ENCODE peak calls at places on chromosomes 13 and 19, in four cellular contexts. A is fibroblast of lung, D is neuronal stem cell, E is adrenal gland. C is an unnamed sample.

GRCh38 chr19:45792482-45793177 is at the start of gene DMWD:
- DNase-seq in A (peak), D (peak), E (peak), C (peak)

GRCh38 chr19:3471954-3472655 is 8.2 kb downstream of the SMIM24 start:
- DNase-seq in A (peak), D (no peak), E (no peak), C (peak)

GRCh38 chr13:98399756-98400155 is 177.2 kb downstream of the STK24 start:
- DNase-seq in A (no peak), D (no peak), E (no peak), C (no peak)

GRCh38 chr13:103130681-103131210 is 64.5 kb upstream of the SLC10A2 start:
- DNase-seq in A (no peak), D (no peak), E (no peak), C (no peak)

GRCh38 chr19:16416996-16417395 is 54.8 kb downstream of the EPS15L1 start:
- DNase-seq in A (no peak), D (no peak), E (no peak), C (no peak)

GRCh38 chr13:42048625-42049453 is at the start of gene DGKH:
- DNase-seq in A (peak), D (peak), E (peak), C (peak)

GRCh38 chr13:44331912-44332840 is 41.4 kb upstream of the SERP2 start:
- DNase-seq in A (peak), D (no peak), E (peak), C (peak)

GRCh38 chr19:48554385-48555091 is 2.6 kb downstream of the SULT2B1 start:
- DNase-seq in A (no peak), D (peak), E (no peak), C (no peak)

GRCh38 chr19:42606660-42607351 is 12.1 kb upstream of the CEACAM8 start:
- DNase-seq in A (peak), D (peak), E (peak), C (peak)

GRCh38 chr13:30466841-30467252 is 1.1 kb upstream of the HMGB1 start:
- DNase-seq in A (no peak), D (no peak), E (no peak), C (no peak)

GRCh38 chr19:46392252-46392801 is 21.0 kb downstream of the CCDC8 start:
- DNase-seq in A (peak), D (no peak), E (no peak), C (peak)

GRCh38 chr19:30799854-30800755 is 427.9 kb downstream of the ZNF536 start:
- DNase-seq in A (no peak), D (peak), E (peak), C (peak)

GRCh38 chr19:10045371-10045770 is 32.1 kb downstream of the RDH8 start:
- DNase-seq in A (no peak), D (no peak), E (no peak), C (no peak)

GRCh38 chr13:79435549-79435948 is 29.5 kb upstream of the RBM26 start:
- DNase-seq in A (peak), D (no peak), E (no peak), C (no peak)

GRCh38 chr13:107518780-107519179 is 696.6 kb downstream of the LIG4 start:
- DNase-seq in A (peak), D (no peak), E (no peak), C (no peak)

GRCh38 chr13:51746802-51747201 is 57.2 kb downstream of the DHRS12 start:
- DNase-seq in A (no peak), D (no peak), E (no peak), C (no peak)

GRCh38 chr19:38717855-38718254 is 26.4 kb downstream of the CAPN12 start:
- DNase-seq in A (no peak), D (no peak), E (no peak), C (no peak)

GRCh38 chr19:48997972-48998371 is 4.3 kb downstream of the RUVBL2 start:
- DNase-seq in A (peak), D (peak), E (peak), C (no peak)

GRCh38 chr13:30702006-30702405 is 33.3 kb upstream of the ALOX5AP start:
- DNase-seq in A (no peak), D (no peak), E (no peak), C (no peak)

GRCh38 chr13:32961724-32962123 is 54.5 kb upstream of the KL start:
- DNase-seq in A (no peak), D (no peak), E (no peak), C (no peak)

GRCh38 chr13:50788551-50788950 is 54.9 kb downstream of the DLEU7 start:
- DNase-seq in A (no peak), D (no peak), E (no peak), C (no peak)

GRCh38 chr19:33621065-33621785 is 528 bp upstream of the CHST8 start:
- DNase-seq in A (no peak), D (no peak), E (no peak), C (no peak)

GRCh38 chr13:106121173-106121754 is 414.2 kb downstream of the EFNB2 start:
- DNase-seq in A (no peak), D (no peak), E (no peak), C (no peak)

GRCh38 chr13:110942248-110942981 is 27.5 kb upstream of the ANKRD10 start:
- DNase-seq in A (no peak), D (no peak), E (no peak), C (no peak)

GRCh38 chr19:49425922-49426592 is 869 bp downstream of the GFY start:
- DNase-seq in A (no peak), D (no peak), E (no peak), C (no peak)

GRCh38 chr19:4294389-4294788 is 7.8 kb downstream of the TMIGD2 start:
- DNase-seq in A (no peak), D (no peak), E (no peak), C (no peak)

GRCh38 chr19:43799502-43800142 is 2.6 kb downstream of the LYPD5 start:
- DNase-seq in A (no peak), D (no peak), E (no peak), C (no peak)

GRCh38 chr13:89361909-89362308 is 1690.7 kb downstream of the SLITRK5 start:
- DNase-seq in A (peak), D (no peak), E (no peak), C (no peak)

GRCh38 chr19:54106716-54107115 is 4.1 kb downstream of the NDUFA3 start:
- DNase-seq in A (no peak), D (no peak), E (peak), C (no peak)

GRCh38 chr19:29503140-29503758 is 22.5 kb upstream of the VSTM2B start:
- DNase-seq in A (no peak), D (no peak), E (no peak), C (no peak)

DNA sequence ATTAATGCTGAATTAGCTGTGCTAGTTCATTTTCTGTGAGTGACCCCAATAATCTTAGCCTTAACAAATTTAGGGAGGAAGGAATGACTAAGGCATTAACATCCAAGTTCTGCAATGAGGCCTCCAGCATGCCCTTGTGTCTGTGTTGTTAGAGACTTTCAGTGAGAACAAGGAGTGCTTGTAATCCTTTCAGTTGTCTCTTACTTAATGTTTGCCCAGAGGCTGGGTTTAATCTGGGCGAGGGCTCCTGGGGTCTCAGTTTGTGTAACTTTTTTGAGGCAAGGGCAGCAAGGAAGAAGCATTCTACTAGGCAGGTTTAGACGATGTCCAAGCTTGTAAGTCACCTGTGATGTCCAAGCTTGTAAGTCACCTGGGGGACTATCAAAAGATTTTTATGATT is 24.3 kb downstream of the CCNA1 start:
- DNase-seq in A (no peak), D (no peak), E (no peak), C (no peak)
- H3K27ac ChIP-seq in A (no peak), D (no peak), E (no peak), C (no peak)

DNA sequence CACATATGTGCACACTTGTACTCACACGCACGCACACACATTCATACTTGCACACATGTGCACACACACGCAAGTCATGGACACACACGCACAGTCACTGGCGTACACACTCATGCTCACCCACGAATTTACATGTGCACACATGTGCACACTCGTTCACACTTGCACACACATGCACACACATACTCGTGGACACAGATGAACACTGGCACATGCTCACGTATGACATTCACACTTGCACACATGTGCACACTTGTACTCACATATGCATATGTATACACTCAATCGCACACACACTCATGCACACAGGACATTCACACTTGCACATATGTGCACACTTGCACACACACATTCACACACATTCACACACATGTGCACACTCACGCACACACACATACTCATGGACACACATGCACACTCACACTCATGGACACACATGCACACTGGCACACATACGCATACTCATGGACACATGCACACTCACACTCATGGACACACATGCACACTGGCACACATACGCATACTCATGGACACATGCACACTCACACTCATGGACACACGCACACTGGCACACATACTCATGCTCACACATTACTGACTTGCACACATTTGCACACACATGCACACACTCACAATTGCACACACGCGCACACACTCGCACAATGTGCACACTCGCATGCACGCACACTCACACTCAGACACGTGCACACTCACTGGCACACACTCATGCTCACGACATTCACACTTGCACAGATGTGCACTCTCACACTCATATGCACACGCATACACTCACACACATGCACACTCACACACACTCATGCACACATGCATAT is 9.5 kb downstream of the SBK2 start:
- DNase-seq in A (no peak), D (no peak), E (no peak), C (no peak)
- H3K4me3 ChIP-seq in A (no peak), D (peak), E (no peak), C (no peak)

GRCh38 chr13:35857769-35858168 is 273.4 kb downstream of the DCLK1 start:
- DNase-seq in A (no peak), D (peak), E (peak), C (no peak)
- H3K27ac ChIP-seq in A (no peak), D (peak), E (peak), C (no peak)

DNA sequence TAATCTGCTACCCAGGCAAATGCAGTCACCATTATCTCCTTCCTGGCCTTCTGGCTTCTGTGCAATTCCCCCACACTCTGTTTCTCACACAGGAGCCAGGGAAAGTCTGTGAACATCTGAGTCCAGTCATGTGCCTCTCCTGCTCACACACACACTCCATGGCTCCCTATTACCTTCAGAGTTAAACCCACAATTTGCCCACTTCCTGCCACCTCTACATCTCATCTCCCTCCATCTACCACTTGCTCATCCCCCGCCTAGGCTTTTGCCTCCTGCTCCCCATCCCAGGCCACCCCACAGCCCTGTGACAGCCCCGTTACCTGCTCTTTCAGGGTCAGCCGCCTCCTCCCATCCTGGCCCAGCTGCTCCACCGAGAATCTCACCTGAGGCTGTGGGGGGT is 13.5 kb downstream of the IL12RB1 start:
- DNase-seq in A (no peak), D (no peak), E (no peak), C (no peak)
- H3K4me3 ChIP-seq in A (no peak), D (no peak), E (no peak), C (no peak)

GRCh38 chr19:15402411-15403150 is 16.2 kb downstream of the AKAP8L start:
- DNase-seq in A (no peak), D (no peak), E (no peak), C (peak)
- H3K27ac ChIP-seq in A (no peak), D (no peak), E (peak), C (peak)

GRCh38 chr19:35907377-35907745 is 734 bp downstream of the TYROBP start:
- DNase-seq in A (no peak), D (no peak), E (no peak), C (no peak)

GRCh38 chr19:35908977-35909683 is 1.0 kb upstream of the TYROBP start:
- DNase-seq in A (no peak), D (no peak), E (peak), C (peak)

GRCh38 chr19:35905178-35905727 is 2.8 kb downstream of the TYROBP start:
- DNase-seq in A (no peak), D (no peak), E (no peak), C (no peak)

GRCh38 chr19:35909684-35910035 is 1.6 kb upstream of the TYROBP start:
- DNase-seq in A (no peak), D (no peak), E (no peak), C (no peak)

DNA sequence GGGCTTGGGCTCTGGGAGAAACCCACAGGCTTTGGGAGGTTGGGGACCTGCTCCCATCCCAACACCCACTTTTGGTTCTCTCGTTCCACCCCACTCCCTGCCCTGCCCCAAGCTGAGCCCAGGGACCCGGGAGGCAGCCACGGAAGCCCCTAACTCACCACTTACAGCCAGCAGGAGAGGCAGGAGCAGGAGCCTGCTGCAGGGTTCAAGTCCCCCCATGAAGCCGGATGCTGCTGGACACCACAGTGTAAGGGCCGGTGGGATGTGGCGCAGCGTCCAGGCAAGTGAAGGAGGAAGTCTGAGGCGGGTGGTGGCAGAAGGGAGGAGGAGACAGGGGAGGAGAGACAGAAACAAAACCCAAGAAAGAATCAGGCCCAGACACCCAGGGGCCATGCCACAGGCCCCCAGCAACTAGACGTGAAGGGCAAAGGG is at the start of gene TYROBP:
- DNase-seq in A (no peak), D (no peak), E (no peak), C (peak)
- H3K4me3 ChIP-seq in A (no peak), D (no peak), E (no peak), C (no peak)